ENCODE peak calls at places on chromosomes 3 and 15, in eight cellular contexts. B, E, W, O, Y, D, X and U are unnamed samples.

GRCh38 chr3:149198611-149199010 is 23.0 kb downstream of the CP start:
- DNase-seq in W (no peak), Y (no peak), E (no peak), B (peak; percentile 13), X (no peak), D (peak; percentile 32), O (no peak), U (no peak)

GRCh38 chr3:48555949-48556795 is 431 bp downstream of the PFKFB4 start:
- DNase-seq in Y (no peak), D (no peak), W (no peak), B (no peak), X (no peak), E (no peak), O (no peak), U (no peak)

GRCh38 chr3:136350132-136350531 is 100.0 kb downstream of the PCCB start:
- DNase-seq in O (peak; percentile 95), W (no peak), B (peak; percentile 98), X (peak; percentile 50), Y (no peak), E (no peak), D (peak; percentile 53), U (no peak)

GRCh38 chr3:94249491-94250079 is 186.7 kb downstream of the NSUN3 start:
- DNase-seq in X (peak; percentile 31), D (peak; percentile 44), B (peak; percentile 80), W (peak; percentile 28), O (peak; percentile 69), E (peak; percentile 50), Y (no peak), U (peak; percentile 47)

GRCh38 chr3:146543461-146544012 is 870 bp downstream of the PLSCR1 start:
- DNase-seq in O (peak; percentile 55), W (no peak), B (peak; percentile 33), X (peak; percentile 22), Y (no peak), E (peak; percentile 7), D (no peak), U (no peak)

GRCh38 chr3:48708481-48708889 is 8.5 kb downstream of the IP6K2 start:
- DNase-seq in X (no peak), B (peak; percentile 68), Y (no peak), D (no peak), W (no peak), E (no peak), O (peak; percentile 22), U (no peak)

GRCh38 chr15:30921781-30922371 is 18.2 kb downstream of the FAN1 start:
- DNase-seq in O (no peak), B (no peak), D (no peak), Y (no peak), X (no peak), E (no peak), W (no peak), U (no peak)

GRCh38 chr3:151960956-151961580 is 87.6 kb downstream of the SUCNR1 start:
- DNase-seq in W (no peak), E (no peak), B (peak; percentile 56), O (peak; percentile 23), D (peak; percentile 63), Y (no peak), X (no peak), U (no peak)

GRCh38 chr3:126977821-126978220 is 5.1 kb upstream of the PLXNA1 start:
- DNase-seq in W (no peak), D (no peak), Y (peak; percentile 61), O (no peak), X (no peak), B (no peak), E (no peak), U (no peak)

GRCh38 chr15:55907797-55908196 is 85.6 kb downstream of the NEDD4 start:
- DNase-seq in B (peak; percentile 98), W (no peak), Y (no peak), O (peak; percentile 82), X (no peak), D (peak; percentile 89), E (peak; percentile 73), U (no peak)

GRCh38 chr3:151873433-151873832 is at the start of gene SUCNR1:
- DNase-seq in E (no peak), Y (no peak), D (no peak), X (no peak), O (no peak), B (no peak), W (no peak), U (no peak)

GRCh38 chr3:128492353-128493220 is at the start of gene GATA2:
- DNase-seq in X (peak; percentile 66), W (no peak), O (peak; percentile 33), B (no peak), E (no peak), D (no peak), Y (peak; percentile 77), U (no peak)

GRCh38 chr3:58025824-58026579 is 17.8 kb downstream of the FLNB start:
- DNase-seq in X (no peak), W (no peak), B (no peak), O (peak; percentile 64), D (no peak), E (no peak), Y (no peak), U (peak; percentile 94)

GRCh38 chr3:183555541-183556081 is at the start of gene KLHL6:
- DNase-seq in B (no peak), E (no peak), X (no peak), D (no peak), O (no peak), Y (peak; percentile 84), W (no peak), U (no peak)

GRCh38 chr3:41205591-41205990 is 6.3 kb downstream of the CTNNB1 start:
- DNase-seq in D (no peak), Y (no peak), B (no peak), O (no peak), E (no peak), W (no peak), X (no peak), U (no peak)

GRCh38 chr3:9951598-9951961 is 628 bp downstream of the PRRT3 start:
- DNase-seq in O (no peak), W (no peak), E (no peak), B (no peak), Y (no peak), X (no peak), D (no peak), U (no peak)

GRCh38 chr3:9955067-9955502 is 2.9 kb upstream of the PRRT3 start:
- DNase-seq in B (no peak), D (peak; percentile 73), X (no peak), W (no peak), E (no peak), Y (no peak), O (peak; percentile 58), U (no peak)

GRCh38 chr3:9955611-9956352 is 3.6 kb upstream of the PRRT3 start:
- DNase-seq in X (no peak), E (no peak), D (no peak), Y (no peak), B (no peak), O (no peak), W (no peak), U (no peak)

GRCh38 chr3:9951962-9952805 is at the start of gene PRRT3:
- DNase-seq in E (no peak), O (no peak), X (peak; percentile 24), B (peak; percentile 28), D (no peak), Y (no peak), W (no peak), U (no peak)

GRCh38 chr3:9957214-9957613 is 5.0 kb upstream of the PRRT3 start:
- DNase-seq in O (no peak), Y (no peak), B (peak; percentile 33), X (no peak), W (no peak), E (no peak), D (no peak), U (no peak)
- TF ChIP-seq CTCF in O (no peak), Y (no peak), B (peak; percentile 31), X (no peak), W (no peak), E (peak; percentile 28), D (no peak), U (no peak)

GRCh38 chr3:39207361-39208192 is 15.2 kb upstream of the XIRP1 start:
- DNase-seq in B (no peak), E (no peak), D (no peak), X (no peak), Y (no peak), O (no peak), W (no peak), U (no peak)

GRCh38 chr3:39209329-39209970 is 17.1 kb upstream of the XIRP1 start:
- DNase-seq in W (no peak), D (no peak), Y (no peak), E (no peak), X (no peak), O (no peak), B (no peak), U (no peak)

GRCh38 chr3:39205919-39206516 is 13.6 kb upstream of the XIRP1 start:
- DNase-seq in W (no peak), B (no peak), X (no peak), Y (no peak), D (no peak), E (no peak), O (no peak), U (no peak)

GRCh38 chr3:39210078-39210477 is 17.7 kb upstream of the XIRP1 start:
- DNase-seq in O (no peak), Y (no peak), X (no peak), B (no peak), W (no peak), E (no peak), D (no peak), U (no peak)

GRCh38 chr3:39208463-39209055 is 16.2 kb upstream of the XIRP1 start:
- DNase-seq in W (no peak), Y (no peak), X (no peak), E (peak; percentile 60), D (peak; percentile 37), O (peak; percentile 56), B (peak; percentile 63), U (peak; percentile 53)
- TF ChIP-seq CTCF in W (peak; percentile 50), Y (peak; percentile 51), X (peak; percentile 40), E (peak; percentile 56), D (peak; percentile 77), O (peak; percentile 75), B (peak; percentile 88), U (peak; percentile 86)

DNA sequence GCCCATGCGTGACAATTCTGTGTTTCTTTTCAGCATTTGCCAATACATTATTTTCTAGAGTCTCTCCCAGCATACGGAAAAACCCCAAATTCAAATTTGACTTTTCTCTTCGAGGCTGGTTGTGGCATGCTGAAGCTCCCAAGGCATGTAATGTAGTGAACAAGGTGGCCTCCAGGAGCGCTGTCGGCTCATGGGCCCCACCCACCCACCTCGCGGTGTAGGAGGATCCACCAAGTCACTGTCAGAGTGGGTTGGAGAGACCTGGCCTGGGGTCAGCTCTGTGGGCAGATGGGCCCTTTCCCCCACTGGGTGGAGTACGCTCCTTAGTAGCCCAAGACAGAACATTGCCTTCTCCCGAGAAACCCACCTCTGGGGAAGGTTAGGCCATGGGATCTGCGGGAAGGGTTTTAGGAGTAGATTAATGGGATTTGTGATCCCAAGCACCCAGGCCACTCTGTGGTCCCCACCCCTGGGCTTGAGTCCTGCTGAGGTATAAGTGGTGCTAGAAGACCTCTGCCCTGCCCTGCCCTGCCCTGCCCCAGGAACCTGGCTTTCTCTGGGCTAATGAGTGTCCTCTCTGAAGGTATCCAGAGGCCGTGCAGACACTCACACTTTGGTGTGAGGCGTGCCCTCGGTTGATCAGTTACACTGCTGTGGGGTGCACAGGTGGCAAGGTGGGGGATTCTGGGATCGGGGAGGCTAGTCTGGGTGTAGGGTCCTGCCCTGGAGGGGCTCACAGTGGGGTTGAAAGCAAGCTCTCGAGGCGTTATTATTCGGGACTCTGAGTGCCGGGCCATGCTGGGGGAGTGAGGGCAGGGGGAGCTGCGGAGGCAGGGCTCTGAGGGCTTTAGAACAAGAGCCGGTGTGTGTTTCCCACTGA is 97.9 kb downstream of the APBA2 start:
- DNase-seq in W (no peak), O (no peak), B (no peak), X (no peak), D (no peak), Y (peak; percentile 55), E (no peak), U (no peak)
- TF ChIP-seq CTCF in W (no peak), O (no peak), B (no peak), X (no peak), D (peak; percentile 12), Y (no peak), E (no peak), U (no peak)

GRCh38 chr15:95235033-95235432 is 1003.7 kb downstream of the MCTP2 start:
- DNase-seq in Y (no peak), X (no peak), E (no peak), D (no peak), W (no peak), O (no peak), B (no peak), U (no peak)
- TF ChIP-seq CTCF in Y (no peak), X (no peak), E (no peak), D (no peak), W (no peak), O (no peak), B (no peak), U (no peak)